ENCODE peak calls at places on chromosomes 5 and 9, in six cellular contexts. D is fibroblast of lung; W is ovary; Q is thyroid gland; C is activated CD4-positive, alpha-beta T cell treated with anti-CD3 and anti-CD28 coated beads, Interleukin-2, amount 50 U/mL, for 48 hours; J is AG09319. A is an unnamed sample.

GRCh38 chr5:6950872-6951271 is 237.6 kb downstream of the TENT4A start:
- DNase-seq in D (no peak), W (no peak), Q (no peak), C (no peak), J (no peak), A (no peak)

GRCh38 chr5:157568717-157569116 is 6.9 kb downstream of the ADAM19 start:
- DNase-seq in D (no peak), W (no peak), Q (no peak), C (no peak), J (no peak), A (no peak)

GRCh38 chr5:139658928-139659667 is 10.9 kb downstream of the CXXC5 start:
- DNase-seq in D (peak; percentile 60), W (no peak), Q (peak; percentile 76), C (no peak), J (no peak), A (no peak)

GRCh38 chr5:40354171-40354570 is 325.5 kb upstream of the PTGER4 start:
- DNase-seq in D (no peak), W (no peak), Q (no peak), C (no peak), J (no peak), A (no peak)

GRCh38 chr5:6792911-6793451 is 79.7 kb downstream of the TENT4A start:
- DNase-seq in D (no peak), W (no peak), Q (no peak), C (no peak), J (no peak), A (no peak)

GRCh38 chr5:10634562-10634961 is 70.7 kb downstream of the ANKRD33B start:
- DNase-seq in D (no peak), W (no peak), Q (no peak), C (no peak), J (no peak), A (no peak)

GRCh38 chr9:126431112-126431742 is 104.6 kb downstream of the MVB12B start:
- DNase-seq in D (no peak), W (no peak), Q (peak; percentile 87), C (no peak), J (no peak), A (no peak)

GRCh38 chr5:157520911-157521703 is 54.5 kb downstream of the ADAM19 start:
- DNase-seq in D (peak; percentile 71), W (peak; percentile 49), Q (peak; percentile 21), C (no peak), J (no peak), A (no peak)

GRCh38 chr5:173011602-173012001 is 28.0 kb downstream of the ATP6V0E1 start:
- DNase-seq in D (no peak), W (no peak), Q (no peak), C (no peak), J (no peak), A (no peak)

GRCh38 chr5:168193518-168194240 is 97.8 kb upstream of the WWC1 start:
- DNase-seq in D (no peak), W (no peak), Q (no peak), C (no peak), J (no peak), A (no peak)

GRCh38 chr5:176543428-176544182 is 5.5 kb upstream of the CDHR2 start:
- DNase-seq in D (peak; percentile 47), W (peak; percentile 75), Q (peak; percentile 76), C (peak; percentile 78), J (no peak), A (no peak)

GRCh38 chr9:125477089-125477544 is 215.5 kb downstream of the GAPVD1 start:
- DNase-seq in D (no peak), W (no peak), Q (no peak), C (no peak), J (no peak), A (no peak)

A was measured in BJ.